ENCODE peak calls at places on chromosomes 13 and 19, in seven cellular contexts. G is neural crest cell, K is glutamatergic neuron, L is IMR-90, E is Caco-2, Z is lower leg skin, H is BE2C. X is an unnamed sample.

GRCh38 chr19:9848060-9848459 is 12.9 kb downstream of the PIN1 start:
- DNase-seq in L (no peak), Z (no peak), K (peak), H (peak), G (no peak), E (peak), X (no peak)

GRCh38 chr19:7210359-7210758 is 83.9 kb downstream of the INSR start:
- DNase-seq in L (no peak), Z (no peak), G (no peak), H (no peak), K (no peak), E (no peak), X (no peak)

GRCh38 chr19:45693168-45693788 is 812 bp downstream of the QPCTL start:
- DNase-seq in H (peak), G (peak), Z (peak), K (peak), E (peak), L (peak), X (peak)

GRCh38 chr13:75405976-75406703 is 75.8 kb downstream of the TBC1D4 start:
- DNase-seq in G (no peak), H (no peak), K (no peak), E (no peak), L (no peak), Z (no peak), X (no peak)

GRCh38 chr13:43664700-43665191 is 122.0 kb downstream of the ENOX1 start:
- DNase-seq in Z (no peak), L (peak), G (no peak), K (no peak), H (peak), E (peak), X (peak)

GRCh38 chr19:55344444-55344843 is 4.8 kb downstream of the KMT5C start:
- DNase-seq in E (no peak), H (peak), K (no peak), G (no peak), Z (no peak), L (no peak), X (peak)

GRCh38 chr19:43675269-43675879 is 5.4 kb upstream of the PLAUR start:
- DNase-seq in Z (peak), E (no peak), L (peak), K (no peak), H (no peak), G (no peak), X (peak)

GRCh38 chr13:66313408-66313807 is 916.7 kb downstream of the PCDH9 start:
- DNase-seq in H (no peak), E (no peak), K (no peak), G (no peak), L (no peak), Z (no peak), X (peak)

GRCh38 chr19:55209430-55210119 is at the start of gene PTPRH:
- DNase-seq in G (no peak), Z (no peak), E (no peak), K (no peak), L (no peak), H (no peak), X (no peak)

GRCh38 chr19:7970716-7971448 is 27.4 kb upstream of the TIMM44 start:
- DNase-seq in E (peak), G (peak), Z (no peak), K (peak), H (peak), L (peak), X (peak)

GRCh38 chr13:110304256-110304655 is 2.7 kb downstream of the COL4A1 start:
- DNase-seq in G (no peak), K (no peak), L (peak), Z (no peak), E (no peak), H (no peak), X (peak)

GRCh38 chr13:31909889-31910551 is 121.6 kb upstream of the FRY start:
- DNase-seq in L (peak), H (peak), K (peak), Z (peak), E (peak), G (peak), X (peak)

GRCh38 chr19:54952591-54953344 is 5.4 kb upstream of the NLRP7 start:
- DNase-seq in G (no peak), H (no peak), K (no peak), Z (no peak), E (peak), L (no peak), X (no peak)